ENCODE peak calls at places on chromosomes 4 and X, in six cellular contexts. O, Y, S, I, M and C are unnamed samples.

GRCh38 chr4:132387060-132387459 is 762.0 kb upstream of the PCDH10 start:
- DNase-seq in I (no peak), M (no peak), O (no peak), Y (no peak), S (no peak), C (no peak)

GRCh38 chrX:47148946-47149345 is 3.9 kb downstream of the RBM10 start:
- DNase-seq in Y (no peak), S (no peak), M (no peak), O (no peak), I (no peak), C (no peak)

GRCh38 chrX:22748093-22748999 is 251.4 kb upstream of the DDX53 start:
- DNase-seq in O (no peak), M (no peak), I (peak; percentile 51), S (no peak), Y (peak; percentile 18), C (no peak)

GRCh38 chr4:142550955-142551354 is 295.1 kb downstream of the INPP4B start:
- DNase-seq in Y (no peak), M (no peak), S (no peak), I (no peak), O (no peak), C (no peak)

GRCh38 chr4:134544303-134544761 is 342.7 kb upstream of the PABPC4L start:
- DNase-seq in S (no peak), I (no peak), M (no peak), O (no peak), Y (no peak), C (no peak)

GRCh38 chr4:36351082-36351666 is 69.8 kb downstream of the DTHD1 start:
- DNase-seq in M (no peak), Y (peak; percentile 48), S (peak; percentile 68), I (peak; percentile 55), O (peak; percentile 82), C (peak; percentile 37)

GRCh38 chr4:57078685-57079521 is 31.3 kb downstream of the IGFBP7 start:
- DNase-seq in Y (peak; percentile 11), M (no peak), I (no peak), O (no peak), S (no peak), C (no peak)

GRCh38 chrX:49163555-49164419 is 1.2 kb downstream of the MAGIX start:
- DNase-seq in M (no peak), O (peak; percentile 96), S (peak; percentile 93), I (peak; percentile 89), Y (peak; percentile 71), C (peak; percentile 42)

GRCh38 chr4:74400395-74400794 is 35.5 kb downstream of the EREG start:
- DNase-seq in M (no peak), I (no peak), O (no peak), Y (no peak), S (no peak), C (no peak)

GRCh38 chrX:39613997-39614679 is 483.6 kb downstream of the BCOR start:
- DNase-seq in Y (no peak), M (no peak), O (no peak), S (peak; percentile 72), I (peak; percentile 36), C (peak; percentile 46)

GRCh38 chrX:153707406-153707805 is 16.8 kb downstream of the BCAP31 start:
- DNase-seq in M (no peak), S (no peak), O (no peak), I (no peak), Y (no peak), C (no peak)

GRCh38 chrX:153708415-153708814 is 15.8 kb downstream of the BCAP31 start:
- DNase-seq in S (peak; percentile 78), M (peak; percentile 33), I (peak; percentile 62), Y (no peak), O (peak; percentile 81), C (no peak)

GRCh38 chrX:153714256-153714655 is 9.9 kb downstream of the BCAP31 start:
- DNase-seq in O (no peak), I (no peak), Y (no peak), M (no peak), S (no peak), C (no peak)

GRCh38 chrX:153706799-153707198 is 17.4 kb downstream of the BCAP31 start:
- DNase-seq in Y (no peak), I (no peak), M (no peak), O (no peak), S (no peak), C (no peak)

GRCh38 chrX:153709726-153710674 is 14.2 kb downstream of the BCAP31 start:
- DNase-seq in S (no peak), O (no peak), I (no peak), M (no peak), Y (no peak), C (no peak)
- H3K27me3 ChIP-seq in S (no peaks in the 10 kb centered on the region), O (no peaks in the 10 kb centered on the region), I (no peaks in the 10 kb centered on the region), M (no peaks in the 10 kb centered on the region), Y (no peaks in the 10 kb centered on the region), C (no peaks in the 10 kb centered on the region)

GRCh38 chrX:41014776-41015175 is 70.5 kb upstream of the USP9X start:
- DNase-seq in O (no peak), S (no peak), M (no peak), I (no peak), Y (no peak), C (no peak)

GRCh38 chrX:41005445-41005992 is 79.7 kb upstream of the USP9X start:
- DNase-seq in I (no peak), O (no peak), Y (no peak), S (no peak), M (no peak), C (no peak)

GRCh38 chrX:41009816-41010187 is 75.4 kb upstream of the USP9X start:
- DNase-seq in Y (no peak), O (no peak), I (no peak), M (no peak), S (no peak), C (no peak)

DNA sequence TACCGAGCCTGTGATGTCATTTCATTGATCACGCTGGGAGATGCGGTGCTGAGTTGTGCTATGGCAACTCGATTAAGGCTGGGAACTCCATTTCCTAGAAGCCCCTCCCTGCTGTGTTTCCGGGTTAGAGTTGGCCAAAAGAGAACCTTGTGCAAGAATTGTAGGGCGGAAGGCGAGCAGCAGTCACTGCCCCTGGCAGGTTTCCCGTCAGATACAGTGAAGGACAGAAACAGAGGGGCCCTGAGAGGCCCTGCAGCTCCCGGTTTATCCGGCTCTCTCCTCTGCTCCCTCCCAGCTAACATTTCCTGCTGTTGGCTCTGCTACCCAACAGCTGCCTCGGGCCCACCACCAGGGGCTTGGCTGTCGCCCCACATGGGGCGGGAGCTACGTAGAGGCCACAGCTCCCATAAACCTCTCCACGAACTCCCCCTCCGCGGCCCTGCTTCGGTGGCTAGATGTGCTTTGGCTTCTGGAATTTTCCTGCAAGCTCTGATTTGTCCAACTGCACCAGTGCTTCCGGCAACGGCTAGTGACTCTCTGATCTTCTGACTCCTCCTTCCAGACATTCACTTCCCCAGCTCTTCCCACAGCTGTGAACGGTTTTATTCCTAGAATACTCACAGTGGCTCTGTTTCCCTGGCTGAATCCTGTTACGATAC is 74.9 kb upstream of the USP9X start:
- DNase-seq in M (peak; percentile 63), I (peak; percentile 79), S (peak; percentile 79), O (peak; percentile 85), Y (no peak), C (no peak)
- H3K4me3 ChIP-seq in M (peak overlapping the region; percentile 41), I (no peak overlapping the region), S (peak overlapping the region; percentile 38), O (peak overlapping the region; percentile 2), Y (no peak overlapping the region), C (no peak overlapping the region)

GRCh38 chrX:72132456-72132855 is 741 bp upstream of the RTL5 start:
- DNase-seq in S (no peak), M (no peak), I (no peak), Y (no peak), O (no peak), C (no peak)

GRCh38 chrX:72131317-72132294 is at the start of gene RTL5:
- DNase-seq in M (peak; percentile 63), S (peak; percentile 92), O (peak; percentile 89), Y (peak; percentile 78), I (peak; percentile 85), C (no peak)

GRCh38 chrX:72130156-72130761 is 1.5 kb downstream of the RTL5 start:
- DNase-seq in I (no peak), O (no peak), M (no peak), S (no peak), Y (no peak), C (no peak)

GRCh38 chrX:72130762-72131231 is 918 bp downstream of the RTL5 start:
- DNase-seq in O (no peak), Y (no peak), I (no peak), M (no peak), S (no peak), C (no peak)

DNA sequence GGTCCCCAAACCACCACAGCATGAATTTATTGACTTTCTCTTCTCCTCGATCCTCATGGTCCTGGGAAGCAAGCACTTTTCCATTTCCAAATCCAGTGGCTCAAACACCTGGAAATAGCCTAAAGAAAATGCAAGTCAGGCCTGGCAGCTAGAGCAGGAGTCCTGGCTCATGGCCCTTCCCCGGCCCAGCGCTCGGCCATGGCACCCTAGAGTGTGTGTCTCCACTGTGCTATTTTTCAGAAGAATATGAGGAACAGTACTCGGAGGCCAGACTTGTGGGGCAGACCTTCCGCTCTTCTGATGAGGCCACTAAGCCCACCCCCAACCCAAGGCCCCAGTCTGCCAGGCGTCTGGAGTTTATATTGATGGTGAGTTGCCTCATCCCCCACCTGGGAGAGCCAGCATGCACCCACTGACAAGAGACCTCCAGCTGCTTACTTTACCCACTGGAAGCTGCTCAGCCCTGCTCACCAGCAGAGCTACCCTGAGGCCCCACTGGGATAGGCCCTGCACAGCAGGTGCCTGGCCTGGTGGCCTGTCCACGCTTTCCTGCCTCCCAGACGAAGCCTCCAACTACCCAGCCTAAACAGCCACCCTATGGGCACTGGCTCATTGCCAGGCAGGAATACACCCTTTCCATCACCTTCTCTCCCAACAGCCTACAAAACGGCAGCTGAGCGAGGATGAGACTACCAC is 2.3 kb upstream of the RTL5 start:
- DNase-seq in S (no peak), M (no peak), I (no peak), O (no peak), Y (no peak), C (no peak)
- H3K27me3 ChIP-seq in S (no peaks in the 10 kb centered on the region), M (no peaks in the 10 kb centered on the region), I (no peaks in the 10 kb centered on the region), O (peaks cover 30% of the 10 kb centered on the region), Y (no peaks in the 10 kb centered on the region), C (no peaks in the 10 kb centered on the region)

GRCh38 chrX:71912156-71912555 is 1.5 kb downstream of the NHSL2 start:
- DNase-seq in Y (no peak), I (no peak), M (no peak), S (no peak), O (no peak), C (no peak)
- H3K4me3 ChIP-seq in Y (peak overlapping the region; percentile 74), I (no peak overlapping the region), M (peak overlapping the region; percentile 53), S (peak overlapping the region; percentile 44), O (no peak overlapping the region), C (no peak overlapping the region)

GRCh38 chrX:130080791-130081367 is 29.4 kb downstream of the ELF4 start:
- DNase-seq in O (no peak), S (no peak), M (no peak), I (no peak), Y (no peak), C (no peak)
- H3K27me3 ChIP-seq in O (no peaks in the 10 kb centered on the region), S (no peaks in the 10 kb centered on the region), M (no peaks in the 10 kb centered on the region), I (no peaks in the 10 kb centered on the region), Y (no peaks in the 10 kb centered on the region), C (no peaks in the 10 kb centered on the region)

DNA sequence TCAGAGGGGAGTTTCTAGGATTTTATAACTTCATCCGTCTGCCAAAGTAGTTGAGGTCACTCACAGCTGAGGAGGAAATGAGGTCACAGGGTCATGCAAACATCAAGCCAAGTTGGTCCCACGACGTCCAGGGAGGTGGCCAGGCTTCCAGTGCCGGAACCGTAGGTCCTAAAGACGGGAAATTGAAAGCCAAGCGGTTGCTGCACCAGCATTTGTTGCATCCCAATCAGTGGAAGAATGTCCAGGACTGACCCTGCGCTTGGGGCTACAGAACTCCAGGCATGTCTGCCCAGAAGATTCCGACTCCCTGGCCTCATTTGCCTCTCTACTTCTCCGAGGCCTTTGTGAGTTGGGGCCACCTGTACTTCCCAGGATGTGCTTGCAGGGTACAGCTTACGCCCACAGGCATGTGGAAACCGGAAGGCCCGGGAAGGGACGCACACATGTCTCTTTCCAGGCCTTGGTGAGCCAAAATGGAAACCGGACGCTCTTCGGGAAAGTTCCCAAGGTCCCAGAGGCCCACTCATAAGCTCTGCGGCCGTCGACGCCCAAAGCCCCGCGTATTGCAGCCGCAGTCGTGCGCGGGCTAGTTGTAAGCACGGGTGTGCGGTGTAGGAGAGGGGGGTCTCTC is 9.4 kb downstream of the PRDM8 start:
- DNase-seq in S (no peak), O (no peak), I (no peak), M (no peak), Y (no peak), C (no peak)
- H3K4me3 ChIP-seq in S (no peak overlapping the region), O (no peak overlapping the region), I (no peak overlapping the region), M (no peak overlapping the region), Y (no peak overlapping the region), C (no peak overlapping the region)